ENCODE peak calls at places on chromosomes 16 and 17, in nine cellular contexts. P is NCI-H146, B is activated T-helper 1 cell treated with Interleukin-2 at 50 U/mL for 16 hours, I is IMR-90, S is psoas muscle, A is OCI-M1, Y is ovary, H is head of caudate nucleus, L is SHP77. N is an unnamed sample.

GRCh38 chr16:11615756-11616447 is 29.2 kb upstream of the LITAF start:
- DNase-seq in P (no peak), B (no peak), I (peak), S (no peak), A (peak), Y (no peak), H (no peak), L (no peak), N (no peak)

GRCh38 chr17:66855204-66855603 is 20.3 kb downstream of the CACNG5 start:
- DNase-seq in P (no peak), B (no peak), I (no peak), S (no peak), A (peak), Y (no peak), H (no peak), L (no peak), N (peak)

GRCh38 chr17:16987830-16988601 is 16.1 kb upstream of the TNFRSF13B start:
- DNase-seq in P (no peak), B (peak), I (peak), S (peak), A (peak), Y (peak), H (peak), L (no peak), N (no peak)

GRCh38 chr17:78349831-78350631 is 9.8 kb downstream of the SOCS3 start:
- DNase-seq in P (no peak), B (no peak), I (no peak), S (no peak), A (no peak), Y (no peak), H (no peak), L (no peak), N (no peak)

GRCh38 chr17:37698132-37698615 is 46.7 kb downstream of the HNF1B start:
- DNase-seq in P (no peak), B (no peak), I (peak), S (no peak), A (no peak), Y (no peak), H (no peak), L (no peak), N (no peak)

GRCh38 chr17:67469208-67469980 is 92.3 kb downstream of the PITPNC1 start:
- DNase-seq in P (no peak), B (no peak), I (peak), S (no peak), A (peak), Y (no peak), H (peak), L (no peak), N (peak)

GRCh38 chr16:19085679-19086200 is 18.3 kb downstream of the COQ7 start:
- DNase-seq in P (no peak), B (no peak), I (no peak), S (no peak), A (peak), Y (no peak), H (no peak), L (no peak), N (no peak)

GRCh38 chr17:13384626-13385025 is 217.1 kb downstream of the HS3ST3A1 start:
- DNase-seq in P (no peak), B (no peak), I (no peak), S (no peak), A (no peak), Y (no peak), H (no peak), L (no peak), N (no peak)

GRCh38 chr16:86355951-86356350 is 154.4 kb upstream of the FOXF1 start:
- DNase-seq in P (no peak), B (no peak), I (no peak), S (no peak), A (no peak), Y (no peak), H (no peak), L (no peak), N (no peak)

N was measured in T follicular helper cell.